ENCODE peak calls at places on chromosomes 11 and 22, in four cellular contexts. P, Z, D and Q are unnamed samples.

GRCh38 chr11:44536779-44537516 is 28.5 kb upstream of the CD82 start:
- DNase-seq in P (no peak), D (no peak), Z (no peak), Q (no peak)

GRCh38 chr11:132357811-132358572 is 987.6 kb downstream of the NTM start:
- DNase-seq in Z (no peak), P (no peak), D (no peak), Q (no peak)

GRCh38 chr11:27830206-27830605 is 130.0 kb upstream of the BDNF start:
- DNase-seq in D (no peak), P (no peak), Z (no peak), Q (no peak)

GRCh38 chr11:128470081-128470480 is 117.3 kb downstream of the ETS1 start:
- DNase-seq in P (no peak), Z (no peak), D (no peak), Q (no peak)

GRCh38 chr11:114133548-114134329 is 74.2 kb downstream of the ZBTB16 start:
- DNase-seq in Z (no peak), P (peak; percentile 6), D (no peak), Q (no peak)

GRCh38 chr22:30830907-30831306 is 136.2 kb downstream of the OSBP2 start:
- DNase-seq in P (peak; percentile 26), D (peak; percentile 70), Z (no peak), Q (no peak)

GRCh38 chr11:108854366-108854765 is 189.5 kb downstream of the DDX10 start:
- DNase-seq in Z (no peak), D (no peak), P (no peak), Q (no peak)

GRCh38 chr11:115226556-115226955 is 277.7 kb downstream of the CADM1 start:
- DNase-seq in Z (no peak), P (no peak), D (peak; percentile 14), Q (no peak)

GRCh38 chr11:78429209-78429608 is 11.6 kb upstream of the GAB2 start:
- DNase-seq in D (no peak), Z (no peak), P (no peak), Q (no peak)

GRCh38 chr22:42700901-42701300 is 19.8 kb downstream of the A4GALT start:
- DNase-seq in P (no peak), Z (no peak), D (no peak), Q (no peak)

GRCh38 chr22:36425977-36426523 is 38.3 kb upstream of the MYH9 start:
- DNase-seq in D (no peak), Z (no peak), P (no peak), Q (no peak)

GRCh38 chr11:57467508-57468157 is 7.3 kb downstream of the RTN4RL2 start:
- DNase-seq in Z (no peak), P (no peak), D (no peak), Q (no peak)

GRCh38 chr11:128512478-128513127 is 74.8 kb downstream of the ETS1 start:
- DNase-seq in P (no peak), D (no peak), Z (no peak), Q (peak; percentile 40)

GRCh38 chr11:41522391-41522790 is 62.9 kb upstream of the LRRC4C start:
- DNase-seq in P (no peak), D (no peak), Z (no peak), Q (no peak)

GRCh38 chr11:117663826-117664225 is 133.2 kb downstream of the DSCAML1 start:
- DNase-seq in P (no peak), Z (peak; percentile 67), D (no peak), Q (no peak)

GRCh38 chr11:36070215-36070976 is 126.5 kb downstream of the LDLRAD3 start:
- DNase-seq in P (no peak), Z (no peak), D (no peak), Q (no peak)

GRCh38 chr11:57207160-57207559 is 25.4 kb downstream of the LRRC55 start:
- DNase-seq in Z (no peak), P (no peak), D (no peak), Q (no peak)

GRCh38 chr11:64253481-64253880 is 2.2 kb downstream of the PLCB3 start:
- DNase-seq in Z (no peak), D (no peak), P (peak; percentile 19), Q (no peak)

GRCh38 chr11:75627879-75628668 is 40.8 kb downstream of the MAP6 start:
- DNase-seq in D (no peak), Z (no peak), P (no peak), Q (no peak)

GRCh38 chr11:64359712-64360402 is 895 bp downstream of the RPS6KA4 start:
- DNase-seq in P (peak; percentile 22), D (no peak), Z (no peak), Q (peak; percentile 29)

GRCh38 chr22:22076361-22076760 is 93.8 kb upstream of the TOP3B start:
- DNase-seq in D (no peak), Z (no peak), P (no peak), Q (no peak)

GRCh38 chr11:76577199-76577920 is 93.2 kb downstream of the LRRC32 start:
- DNase-seq in P (peak; percentile 64), Z (peak; percentile 92), D (no peak), Q (peak; percentile 72)

GRCh38 chr11:133922078-133922870 is 34.5 kb downstream of the IGSF9B start:
- DNase-seq in P (no peak), D (no peak), Z (no peak), Q (no peak)

GRCh38 chr22:19877626-19878339 is 23.1 kb upstream of the GNB1L start:
- DNase-seq in P (no peak), D (no peak), Z (peak; percentile 56), Q (peak; percentile 17)
- H3K4me1 ChIP-seq in P (peaks cover 41% of the 10 kb centered on the region), D (peaks cover 75% of the 10 kb centered on the region), Z (peaks cover 49% of the 10 kb centered on the region), Q (peaks cover 71% of the 10 kb centered on the region)

GRCh38 chr11:8706673-8707432 is 24.3 kb downstream of the RPL27A start:
- DNase-seq in Z (no peak), P (no peak), D (no peak), Q (no peak)
- TF ChIP-seq CTCF in Z (no peak), P (no peak), D (no peak), Q (no peak)

DNA sequence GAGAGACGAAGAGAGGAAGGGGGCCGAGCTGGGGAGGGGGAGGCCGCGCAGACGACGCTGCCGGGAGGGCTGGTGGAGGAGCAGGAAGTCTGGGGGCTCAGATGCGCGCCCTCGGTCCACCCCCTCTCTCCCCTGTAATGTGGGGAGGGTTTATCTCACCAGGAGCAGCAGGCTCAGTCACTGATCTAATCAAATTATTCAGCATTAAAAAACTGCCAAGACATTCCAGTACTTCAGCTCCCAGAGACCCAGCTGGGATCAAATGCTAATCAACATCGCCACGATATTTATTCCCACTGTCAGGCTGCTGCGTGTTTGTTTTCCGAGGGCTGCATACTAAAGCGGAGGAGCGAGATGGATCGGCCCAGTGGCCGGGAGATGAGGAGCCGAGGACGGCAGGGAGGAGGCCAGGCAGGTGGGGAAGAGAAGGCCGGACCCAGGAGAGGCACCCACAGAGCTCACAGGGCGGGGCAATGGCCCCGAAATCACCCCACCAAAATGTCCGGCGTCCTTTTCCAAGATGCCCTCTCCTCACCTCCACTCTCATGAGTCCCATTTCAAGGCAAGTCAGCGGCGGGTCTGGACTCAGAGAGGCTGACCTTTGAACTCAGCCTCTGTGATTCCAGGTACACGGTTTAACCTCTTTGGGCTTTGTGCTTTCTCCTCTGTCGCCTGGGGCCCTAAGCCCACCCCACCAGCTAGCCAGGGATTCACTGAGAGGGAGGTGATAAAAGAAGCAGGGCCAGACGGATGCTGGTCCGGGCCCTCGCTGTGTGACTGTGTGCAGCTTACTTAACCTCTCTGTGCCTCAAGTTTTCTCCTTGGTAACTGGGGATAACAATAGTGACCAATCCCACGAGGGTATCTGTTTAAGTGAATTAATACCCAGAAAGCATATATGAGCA is 502.1 kb downstream of the MN1 start:
- DNase-seq in P (no peak), D (no peak), Z (no peak), Q (no peak)
- TF ChIP-seq EP300 in P (no peak), D (no peak), Z (no peak), Q (no peak)

GRCh38 chr11:8335683-8336082 is 72.0 kb upstream of the LMO1 start:
- DNase-seq in Z (no peak), D (no peak), P (no peak), Q (no peak)

GRCh38 chr11:8337396-8337795 is 73.7 kb upstream of the LMO1 start:
- DNase-seq in Z (no peak), P (no peak), D (no peak), Q (no peak)

GRCh38 chr11:8336356-8337114 is 72.9 kb upstream of the LMO1 start:
- DNase-seq in Z (no peak), P (no peak), D (no peak), Q (no peak)

GRCh38 chr11:8338138-8338537 is 74.5 kb upstream of the LMO1 start:
- DNase-seq in Z (no peak), D (peak; percentile 77), P (peak; percentile 61), Q (peak; percentile 50)

GRCh38 chr11:8337115-8337386 is 73.4 kb upstream of the LMO1 start:
- DNase-seq in D (no peak), Z (no peak), P (no peak), Q (no peak)
- H3K4me1 ChIP-seq in D (peaks cover 9% of the 10 kb centered on the region), Z (no peaks in the 10 kb centered on the region), P (no peaks in the 10 kb centered on the region), Q (no peaks in the 10 kb centered on the region)

DNA sequence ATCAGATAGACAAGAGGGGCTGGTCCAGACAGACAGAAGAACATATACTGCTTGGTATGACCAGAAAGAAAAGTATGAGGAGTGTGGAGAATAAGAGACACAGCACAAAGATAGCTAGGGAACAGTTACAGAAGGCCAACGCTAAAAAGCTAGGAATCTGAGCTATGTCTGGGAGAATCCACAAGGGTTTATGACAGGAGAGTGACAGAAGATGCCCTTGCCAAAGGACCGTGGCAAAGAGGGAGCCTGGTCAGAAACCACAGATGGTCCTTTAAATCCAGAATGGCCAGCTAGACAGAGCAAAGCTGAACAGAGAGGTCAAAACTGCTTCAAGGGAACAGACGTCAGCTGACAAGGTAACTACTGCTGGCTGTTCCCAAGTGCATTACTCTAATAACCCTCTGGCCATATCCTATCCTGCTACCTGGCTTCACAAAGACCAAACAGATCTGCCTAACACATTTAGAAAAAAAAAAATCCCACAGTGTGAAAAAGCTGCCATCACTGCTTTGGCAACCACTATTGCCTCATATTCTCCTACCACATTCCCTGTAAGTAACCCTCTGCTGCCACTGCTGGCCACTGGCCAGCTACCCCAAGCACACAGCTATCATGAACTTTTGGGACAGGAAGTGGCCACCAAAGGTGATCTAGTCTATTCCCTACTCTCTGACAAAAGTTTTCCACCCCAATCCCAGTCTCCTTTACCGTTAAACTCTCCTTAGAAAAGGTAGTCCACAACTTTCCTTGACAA is 7.3 kb downstream of the SERGEF start:
- DNase-seq in Z (no peak), D (no peak), P (no peak), Q (no peak)
- TF ChIP-seq CTCF in Z (no peak), D (no peak), P (no peak), Q (no peak)

GRCh38 chr22:37804886-37805857 is 2.6 kb upstream of the GCAT start:
- DNase-seq in P (peak; percentile 94), D (peak; percentile 66), Z (peak; percentile 96), Q (peak; percentile 85)
- TF ChIP-seq EP300 in P (no peak), D (no peak), Z (no peak), Q (no peak)

DNA sequence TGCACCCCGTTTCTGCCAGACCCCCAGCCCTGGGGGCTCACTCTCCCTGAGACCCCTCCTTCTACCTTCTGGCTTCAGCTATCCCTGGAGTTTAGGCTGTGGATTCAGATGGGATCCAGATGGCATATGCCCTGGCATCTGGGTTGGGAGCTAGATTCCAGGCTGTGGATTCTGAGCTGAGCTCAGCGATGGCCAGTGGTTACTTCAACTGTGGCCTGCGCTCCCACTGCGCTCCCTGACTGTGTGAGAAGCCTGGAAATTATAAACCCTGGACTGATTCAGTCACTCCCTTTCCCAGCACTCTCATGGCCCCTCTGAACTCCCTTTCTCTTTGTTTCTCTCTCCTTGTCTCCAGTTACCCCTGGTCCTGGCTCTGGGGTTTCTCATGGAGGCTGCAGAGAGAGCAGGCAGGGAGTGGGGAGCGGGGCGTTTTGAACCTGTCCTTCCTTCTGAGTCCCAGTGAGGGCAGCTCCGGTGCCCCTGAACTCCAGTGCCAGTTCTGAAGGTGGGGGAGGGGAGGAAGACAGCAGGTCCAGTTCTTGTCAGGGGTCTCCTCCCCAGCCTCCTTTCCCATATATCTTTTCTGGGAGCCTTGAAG is 4.8 kb downstream of the ARHGEF17 start:
- DNase-seq in Z (peak; percentile 74), P (no peak), D (no peak), Q (no peak)
- H3K4me1 ChIP-seq in Z (peaks cover 84% of the 10 kb centered on the region), P (peaks cover 87% of the 10 kb centered on the region), D (peaks cover 33% of the 10 kb centered on the region), Q (peaks cover 98% of the 10 kb centered on the region)